ENCODE peak calls at places on chromosomes 1 and 21, in six cellular contexts. One of them, this sample, is unnamed.

GRCh38 chr21:45972353-45972715 is 9.2 kb upstream of the COL6A1 start:
- DNase-seq in NCI-H2029 treated with DMSO at 0.1 percent for 48 hours: no peak
- DNase-seq in posterior cingulate gyrus: no peak
- DNase-seq in NCI-H1105 treated with DMSO at 0.1 percent for 48 hours: no peak
- DNase-seq in T-helper 9 cell: no peak
- DNase-seq in glutamatergic neuron: no peak
- DNase-seq in this sample: no peak

GRCh38 chr1:201807958-201808632 is 20.9 kb upstream of the IPO9 start:
- DNase-seq in NCI-H2029 treated with DMSO at 0.1 percent for 48 hours: no peak
- DNase-seq in posterior cingulate gyrus: no peak
- DNase-seq in NCI-H1105 treated with DMSO at 0.1 percent for 48 hours: no peak
- DNase-seq in T-helper 9 cell: no peak
- DNase-seq in glutamatergic neuron: no peak
- DNase-seq in this sample: no peak

GRCh38 chr21:35974801-35975200 is 85.5 kb downstream of the SETD4 start:
- DNase-seq in NCI-H2029 treated with DMSO at 0.1 percent for 48 hours: peak
- DNase-seq in posterior cingulate gyrus: no peak
- DNase-seq in NCI-H1105 treated with DMSO at 0.1 percent for 48 hours: no peak
- DNase-seq in T-helper 9 cell: no peak
- DNase-seq in glutamatergic neuron: no peak
- DNase-seq in this sample: no peak

GRCh38 chr1:15617874-15618684 is 821 bp downstream of the DDI2 start:
- DNase-seq in NCI-H2029 treated with DMSO at 0.1 percent for 48 hours: no peak
- DNase-seq in posterior cingulate gyrus: peak
- DNase-seq in NCI-H1105 treated with DMSO at 0.1 percent for 48 hours: peak
- DNase-seq in T-helper 9 cell: no peak
- DNase-seq in glutamatergic neuron: peak
- DNase-seq in this sample: no peak

GRCh38 chr1:231337043-231337471 is 595 bp downstream of the EXOC8 start:
- DNase-seq in NCI-H2029 treated with DMSO at 0.1 percent for 48 hours: no peak
- DNase-seq in posterior cingulate gyrus: no peak
- DNase-seq in NCI-H1105 treated with DMSO at 0.1 percent for 48 hours: no peak
- DNase-seq in T-helper 9 cell: no peak
- DNase-seq in glutamatergic neuron: peak
- DNase-seq in this sample: no peak

GRCh38 chr1:230101556-230101955 is 34.5 kb downstream of the GALNT2 start:
- DNase-seq in NCI-H2029 treated with DMSO at 0.1 percent for 48 hours: no peak
- DNase-seq in posterior cingulate gyrus: no peak
- DNase-seq in NCI-H1105 treated with DMSO at 0.1 percent for 48 hours: no peak
- DNase-seq in T-helper 9 cell: no peak
- DNase-seq in glutamatergic neuron: no peak
- DNase-seq in this sample: no peak

GRCh38 chr1:10791117-10791951 is 5.1 kb downstream of the CASZ1 start:
- DNase-seq in NCI-H2029 treated with DMSO at 0.1 percent for 48 hours: peak
- DNase-seq in posterior cingulate gyrus: no peak
- DNase-seq in NCI-H1105 treated with DMSO at 0.1 percent for 48 hours: peak
- DNase-seq in T-helper 9 cell: no peak
- DNase-seq in glutamatergic neuron: no peak
- DNase-seq in this sample: no peak

GRCh38 chr1:109527846-109528245 is 11.8 kb upstream of the GPR61 start:
- DNase-seq in NCI-H2029 treated with DMSO at 0.1 percent for 48 hours: no peak
- DNase-seq in posterior cingulate gyrus: no peak
- DNase-seq in NCI-H1105 treated with DMSO at 0.1 percent for 48 hours: no peak
- DNase-seq in T-helper 9 cell: no peak
- DNase-seq in glutamatergic neuron: no peak
- DNase-seq in this sample: no peak

GRCh38 chr1:79988401-79988800 is 981.9 kb upstream of the ADGRL4 start:
- DNase-seq in NCI-H2029 treated with DMSO at 0.1 percent for 48 hours: no peak
- DNase-seq in posterior cingulate gyrus: no peak
- DNase-seq in NCI-H1105 treated with DMSO at 0.1 percent for 48 hours: no peak
- DNase-seq in T-helper 9 cell: no peak
- DNase-seq in glutamatergic neuron: no peak
- DNase-seq in this sample: no peak

GRCh38 chr21:36100971-36101641 is 31.3 kb downstream of the CBR1 start:
- DNase-seq in NCI-H2029 treated with DMSO at 0.1 percent for 48 hours: no peak
- DNase-seq in posterior cingulate gyrus: no peak
- DNase-seq in NCI-H1105 treated with DMSO at 0.1 percent for 48 hours: no peak
- DNase-seq in T-helper 9 cell: no peak
- DNase-seq in glutamatergic neuron: no peak
- DNase-seq in this sample: no peak

GRCh38 chr1:51953079-51953478 is 37.4 kb downstream of the RAB3B start:
- DNase-seq in NCI-H2029 treated with DMSO at 0.1 percent for 48 hours: no peak
- DNase-seq in posterior cingulate gyrus: no peak
- DNase-seq in NCI-H1105 treated with DMSO at 0.1 percent for 48 hours: peak
- DNase-seq in T-helper 9 cell: no peak
- DNase-seq in glutamatergic neuron: no peak
- DNase-seq in this sample: no peak

GRCh38 chr1:21818661-21819060 is 6.6 kb downstream of the LDLRAD2 start:
- DNase-seq in NCI-H2029 treated with DMSO at 0.1 percent for 48 hours: no peak
- DNase-seq in posterior cingulate gyrus: no peak
- DNase-seq in NCI-H1105 treated with DMSO at 0.1 percent for 48 hours: no peak
- DNase-seq in T-helper 9 cell: no peak
- DNase-seq in glutamatergic neuron: peak
- DNase-seq in this sample: no peak

GRCh38 chr1:211305044-211305443 is 21.6 kb upstream of the TRAF5 start:
- DNase-seq in NCI-H2029 treated with DMSO at 0.1 percent for 48 hours: no peak
- DNase-seq in posterior cingulate gyrus: no peak
- DNase-seq in NCI-H1105 treated with DMSO at 0.1 percent for 48 hours: no peak
- DNase-seq in T-helper 9 cell: no peak
- DNase-seq in glutamatergic neuron: no peak
- DNase-seq in this sample: no peak

GRCh38 chr1:47262787-47263413 is 30.9 kb upstream of the TAL1 start:
- DNase-seq in NCI-H2029 treated with DMSO at 0.1 percent for 48 hours: peak
- DNase-seq in posterior cingulate gyrus: no peak
- DNase-seq in NCI-H1105 treated with DMSO at 0.1 percent for 48 hours: peak
- DNase-seq in T-helper 9 cell: peak
- DNase-seq in glutamatergic neuron: peak
- DNase-seq in this sample: no peak

GRCh38 chr1:41394918-41395598 is 33.8 kb downstream of the FOXO6 start:
- DNase-seq in NCI-H2029 treated with DMSO at 0.1 percent for 48 hours: peak
- DNase-seq in posterior cingulate gyrus: no peak
- DNase-seq in NCI-H1105 treated with DMSO at 0.1 percent for 48 hours: peak
- DNase-seq in T-helper 9 cell: no peak
- DNase-seq in glutamatergic neuron: peak
- DNase-seq in this sample: no peak